ENCODE peak calls at places on chromosomes 5 and 9, in four cellular contexts. B, F, G and L are unnamed samples.

GRCh38 chr5:139969318-139969717 is 73.8 kb downstream of the NRG2 start:
- DNase-seq in B (no peak), F (no peak), G (no peak), L (no peak)

GRCh38 chr9:2269778-2270177 is 254.6 kb downstream of the SMARCA2 start:
- DNase-seq in B (no peak), F (no peak), G (no peak), L (no peak)

GRCh38 chr5:173429489-173430150 is 101.4 kb upstream of the STC2 start:
- DNase-seq in B (no peak), F (no peak), G (peak), L (no peak)

GRCh38 chr5:141958773-141959172 is 771 bp upstream of the PCDH12 start:
- DNase-seq in B (no peak), F (no peak), G (peak), L (no peak)

GRCh38 chr5:55324815-55325418 is 17.1 kb downstream of the MTREX start:
- DNase-seq in B (peak), F (no peak), G (peak), L (peak)

GRCh38 chr9:133919253-133920115 is 72.6 kb downstream of the VAV2 start:
- DNase-seq in B (no peak), F (no peak), G (no peak), L (no peak)

GRCh38 chr9:75190762-75191161 is 102.4 kb downstream of the OSTF1 start:
- DNase-seq in B (no peak), F (no peak), G (no peak), L (no peak)

GRCh38 chr9:21244841-21245240 is 5.0 kb upstream of the IFNA14 start:
- DNase-seq in B (no peak), F (no peak), G (no peak), L (no peak)

GRCh38 chr5:57724836-57725235 is 242.2 kb upstream of the ACTBL2 start:
- DNase-seq in B (no peak), F (no peak), G (peak), L (no peak)

GRCh38 chr9:132548971-132549649 is 33.3 kb upstream of the BARHL1 start:
- DNase-seq in B (no peak), F (no peak), G (peak), L (no peak)